ENCODE peak calls at places on chromosomes 12 and 14, in six cellular contexts. Y is ureter; T is SIG-M5; E is activated B cell treated with CpG ODN at 0.5 μM for 24 hours; C is EL; R is stimulated activated CD8-positive, alpha-beta memory T cell treated with anti-CD3 and anti-CD28 coated beads, Interleukin-15, amount 100 ng/mL, for 48 hours. U is an unnamed sample.

GRCh38 chr12:123478762-123479161 is 20.8 kb downstream of the SNRNP35 start:
- DNase-seq in Y (peak; percentile 48), T (no peak), E (no peak), C (peak; percentile 23), R (no peak), U (no peak)

GRCh38 chr14:90576581-90576980 is 179.8 kb downstream of the CALM1 start:
- DNase-seq in Y (no peak), T (no peak), E (no peak), C (no peak), R (no peak), U (no peak)

GRCh38 chr12:26614217-26614616 is 218.8 kb downstream of the ITPR2 start:
- DNase-seq in Y (no peak), T (no peak), E (no peak), C (peak; percentile 33), R (no peak), U (peak; percentile 16)

GRCh38 chr14:85532981-85533820 is 3.3 kb downstream of the FLRT2 start:
- DNase-seq in Y (peak; percentile 66), T (no peak), E (no peak), C (peak; percentile 90), R (no peak), U (no peak)

GRCh38 chr14:95025941-95026340 is 131.4 kb downstream of the DICER1 start:
- DNase-seq in Y (no peak), T (no peak), E (no peak), C (no peak), R (no peak), U (no peak)

GRCh38 chr12:8031872-8032241 is 659 bp upstream of the FOXJ2 start:
- DNase-seq in Y (no peak), T (no peak), E (no peak), C (no peak), R (no peak), U (no peak)

GRCh38 chr12:92055877-92056276 is 89.8 kb downstream of the BTG1 start:
- DNase-seq in Y (peak; percentile 54), T (no peak), E (no peak), C (no peak), R (no peak), U (no peak)

GRCh38 chr14:55803506-55804197 is 223.6 kb downstream of the KTN1 start:
- DNase-seq in Y (no peak), T (no peak), E (no peak), C (no peak), R (no peak), U (no peak)

GRCh38 chr14:36508418-36509051 is 11.5 kb downstream of the NKX2-1 start:
- DNase-seq in Y (no peak), T (no peak), E (no peak), C (no peak), R (no peak), U (no peak)

GRCh38 chr14:55707365-55707804 is 127.4 kb downstream of the KTN1 start:
- DNase-seq in Y (no peak), T (no peak), E (no peak), C (peak; percentile 48), R (no peak), U (no peak)

GRCh38 chr14:61326847-61327246 is 5.5 kb downstream of the PRKCH start:
- DNase-seq in Y (peak; percentile 73), T (no peak), E (no peak), C (no peak), R (no peak), U (no peak)

GRCh38 chr12:27823038-27823437 is 43.0 kb upstream of the MANSC4 start:
- DNase-seq in Y (no peak), T (no peak), E (no peak), C (no peak), R (no peak), U (no peak)

GRCh38 chr12:58291106-58291505 is 349.7 kb downstream of the ATP23 start:
- DNase-seq in Y (no peak), T (no peak), E (no peak), C (no peak), R (no peak), U (no peak)

GRCh38 chr12:110754101-110754793 is 11.6 kb upstream of the PPP1CC start:
- DNase-seq in Y (no peak), T (no peak), E (no peak), C (no peak), R (no peak), U (no peak)

GRCh38 chr14:80105488-80105994 is 105.8 kb downstream of the DIO2 start:
- DNase-seq in Y (no peak), T (no peak), E (no peak), C (no peak), R (no peak), U (no peak)

GRCh38 chr12:100953677-100954076 is 159.1 kb downstream of the ANO4 start:
- DNase-seq in Y (no peak), T (no peak), E (no peak), C (no peak), R (no peak), U (no peak)

GRCh38 chr12:46590991-46591703 is 218.6 kb upstream of the SLC38A2 start:
- DNase-seq in Y (no peak), T (no peak), E (no peak), C (no peak), R (no peak), U (no peak)